ENCODE peak calls at places on chromosomes 6 and 20, in four cellular contexts. Z is stimulated activated CD4-positive, alpha-beta T cell treated with anti-CD3 and anti-CD28 coated beads, Interleukin-1b, Interleukin-23, amount 100 ng/mL, for 4 hours; Y is LoVo; R is activated CD4-positive, CD25-positive, alpha-beta regulatory T cell. I is an unnamed sample.

GRCh38 chr6:113998811-113999210 is 27.9 kb upstream of the HDAC2 start:
- DNase-seq in Z (no peak), Y (no peak), R (no peak), I (no peak)

GRCh38 chr6:158414900-158415299 is 102.6 kb downstream of the TULP4 start:
- DNase-seq in Z (no peak), Y (no peak), R (no peak), I (no peak)

GRCh38 chr20:34706022-34706875 is 2.1 kb downstream of the TP53INP2 start:
- DNase-seq in Z (no peak), Y (no peak), R (no peak), I (no peak)

GRCh38 chr6:156107514-156108150 is 652.0 kb upstream of the NOX3 start:
- DNase-seq in Z (no peak), Y (no peak), R (no peak), I (peak)

GRCh38 chr6:113385020-113385431 is 472.1 kb upstream of the MARCKS start:
- DNase-seq in Z (no peak), Y (no peak), R (no peak), I (no peak)

GRCh38 chr6:28218312-28219248 is 6.5 kb upstream of the ZSCAN9 start:
- DNase-seq in Z (no peak), Y (peak), R (no peak), I (peak)

GRCh38 chr6:29964904-29965872 is 22.9 kb downstream of the HLA-A start:
- DNase-seq in Z (peak), Y (peak), R (peak), I (peak)

GRCh38 chr20:63533871-63534393 is 3.2 kb downstream of the PTK6 start:
- DNase-seq in Z (no peak), Y (no peak), R (no peak), I (no peak)

GRCh38 chr20:38046572-38046971 is 13.0 kb downstream of the RPRD1B start:
- DNase-seq in Z (no peak), Y (no peak), R (no peak), I (no peak)

GRCh38 chr20:8144282-8145245 is 12.5 kb downstream of the PLCB1 start:
- DNase-seq in Z (no peak), Y (peak), R (no peak), I (no peak)

GRCh38 chr20:58218665-58219341 is 9.7 kb downstream of the ANKRD60 start:
- DNase-seq in Z (no peak), Y (no peak), R (no peak), I (no peak)

GRCh38 chr20:9407805-9408421 is 106.5 kb upstream of the LAMP5 start:
- DNase-seq in Z (no peak), Y (peak), R (no peak), I (peak)

GRCh38 chr6:168514216-168514615 is 73.2 kb downstream of the SMOC2 start:
- DNase-seq in Z (no peak), Y (no peak), R (no peak), I (no peak)

GRCh38 chr20:3696200-3696599 is 14.4 kb upstream of the ADAM33 start:
- DNase-seq in Z (no peak), Y (no peak), R (no peak), I (no peak)

GRCh38 chr6:79543886-79544285 is 6.7 kb upstream of the LCA5 start:
- DNase-seq in Z (no peak), Y (no peak), R (no peak), I (no peak)

GRCh38 chr6:121776054-121776453 is 340.6 kb downstream of the GJA1 start:
- DNase-seq in Z (no peak), Y (no peak), R (no peak), I (no peak)

GRCh38 chr6:64012351-64013060 is 376.9 kb downstream of the PHF3 start:
- DNase-seq in Z (no peak), Y (peak), R (no peak), I (peak)

GRCh38 chr6:77474973-77475372 is 11.7 kb upstream of the HTR1B start:
- DNase-seq in Z (no peak), Y (no peak), R (no peak), I (no peak)

GRCh38 chr6:28794175-28795002 is 129.4 kb downstream of the TRIM27 start:
- DNase-seq in Z (no peak), Y (peak), R (no peak), I (peak)

GRCh38 chr6:47836046-47836445 is 54.2 kb downstream of the OPN5 start:
- DNase-seq in Z (no peak), Y (no peak), R (no peak), I (no peak)

GRCh38 chr6:138577151-138577915 is 78.0 kb upstream of the NHSL1 start:
- DNase-seq in Z (no peak), Y (no peak), R (no peak), I (no peak)

GRCh38 chr20:59269396-59270025 is 30.9 kb upstream of the EDN3 start:
- DNase-seq in Z (no peak), Y (no peak), R (no peak), I (no peak)

GRCh38 chr6:154302111-154302752 is 54.4 kb downstream of the IPCEF1 start:
- DNase-seq in Z (peak), Y (no peak), R (no peak), I (no peak)

GRCh38 chr6:25981529-25982263 is 19.1 kb downstream of the TRIM38 start:
- DNase-seq in Z (no peak), Y (no peak), R (no peak), I (no peak)

GRCh38 chr6:24982231-24982630 is 46.5 kb upstream of the RIPOR2 start:
- DNase-seq in Z (no peak), Y (peak), R (no peak), I (no peak)

GRCh38 chr6:731924-732323 is 39.0 kb upstream of the EXOC2 start:
- DNase-seq in Z (no peak), Y (no peak), R (no peak), I (no peak)

GRCh38 chr20:10131612-10132345 is 86.9 kb upstream of the SNAP25 start:
- DNase-seq in Z (no peak), Y (no peak), R (no peak), I (peak)

GRCh38 chr6:82270791-82271392 is 23.3 kb upstream of the IBTK start:
- DNase-seq in Z (no peak), Y (peak), R (no peak), I (peak)

GRCh38 chr6:31008165-31008564 is 2.1 kb upstream of the MUC22 start:
- DNase-seq in Z (no peak), Y (no peak), R (no peak), I (no peak)

GRCh38 chr6:127366281-127367022 is 23.0 kb upstream of the ECHDC1 start:
- DNase-seq in Z (no peak), Y (peak), R (no peak), I (no peak)

GRCh38 chr6:163438940-163439335 is 24.4 kb downstream of the QKI start:
- DNase-seq in Z (peak), Y (no peak), R (no peak), I (peak)

GRCh38 chr6:34132486-34133185 is 13.3 kb downstream of the GRM4 start:
- DNase-seq in Z (no peak), Y (peak), R (peak), I (no peak)

GRCh38 chr20:6632187-6632586 is 135.3 kb upstream of the BMP2 start:
- DNase-seq in Z (no peak), Y (no peak), R (no peak), I (no peak)

GRCh38 chr6:166670894-166671293 is 43.8 kb upstream of the RPS6KA2 start:
- DNase-seq in Z (no peak), Y (no peak), R (no peak), I (no peak)

GRCh38 chr20:40607927-40608326 is 81.1 kb downstream of the MAFB start:
- DNase-seq in Z (no peak), Y (no peak), R (no peak), I (peak)

GRCh38 chr6:36841756-36842155 is 2.5 kb upstream of the CPNE5 start:
- DNase-seq in Z (no peak), Y (no peak), R (no peak), I (no peak)

GRCh38 chr20:37745553-37745952 is 51.7 kb downstream of the CTNNBL1 start:
- DNase-seq in Z (no peak), Y (no peak), R (no peak), I (no peak)

GRCh38 chr6:79797912-79798311 is 149.4 kb downstream of the ELOVL4 start:
- DNase-seq in Z (no peak), Y (no peak), R (no peak), I (peak)

I was measured in NCI-H748 treated with DMSO at 0.1 percent for 48 hours.